ENCODE peak calls at places on chromosome 19, in six cellular contexts. K is SK-N-SH, G is K562, H is H1, E is HepG2, M is GM12878. Z is an unnamed sample.
A peak's percentile ranks its signal among the peaks of the same experiment; 100 is the strongest.

GRCh38 chr19:57382806-57383488 is 6.7 kb upstream of the ZNF548 start:
- DNase-seq in K (no peak), G (no peak), H (no peak), E (no peak), M (no peak), Z (no peak)

GRCh38 chr19:11151181-11151580 is 4.4 kb downstream of the SPC24 start:
- DNase-seq in K (no peak), G (no peak), H (no peak), E (no peak), M (no peak), Z (no peak)

GRCh38 chr19:15488489-15489226 is 9.4 kb upstream of the PGLYRP2 start:
- DNase-seq in K (no peak), G (no peak), H (no peak), E (no peak), M (no peak), Z (no peak)

GRCh38 chr19:46901701-46902401 is 41.1 kb downstream of the ARHGAP35 start:
- DNase-seq in K (no peak), G (no peak), H (no peak), E (no peak), M (no peak), Z (no peak)

GRCh38 chr19:31338069-31338767 is 11.0 kb downstream of the TSHZ3 start:
- DNase-seq in K (peak; percentile 80), G (peak; percentile 32), H (no peak), E (peak; percentile 18), M (no peak), Z (no peak)

GRCh38 chr19:12806242-12807131 is at the start of gene RNASEH2A:
- DNase-seq in K (peak; percentile 95), G (peak; percentile 95), H (no peak), E (peak; percentile 70), M (no peak), Z (peak; percentile 69)

GRCh38 chr19:14479985-14480694 is 5.0 kb upstream of the PTGER1 start:
- DNase-seq in K (peak; percentile 95), G (peak; percentile 77), H (no peak), E (no peak), M (no peak), Z (peak; percentile 72)

GRCh38 chr19:33683881-33684549 is 62.3 kb downstream of the CHST8 start:
- DNase-seq in K (no peak), G (peak; percentile 14), H (peak; percentile 61), E (peak; percentile 7), M (no peak), Z (no peak)

GRCh38 chr19:35088514-35088913 is 27.1 kb upstream of the FXYD3 start:
- DNase-seq in K (no peak), G (no peak), H (no peak), E (no peak), M (no peak), Z (no peak)

GRCh38 chr19:11693505-11694499 is 44.9 kb downstream of the ZNF823 start:
- DNase-seq in K (peak; percentile 64), G (peak; percentile 64), H (peak; percentile 44), E (peak; percentile 85), M (no peak), Z (peak; percentile 34)

GRCh38 chr19:37926711-37927110 is 19.7 kb downstream of the SIPA1L3 start:
- DNase-seq in K (no peak), G (no peak), H (no peak), E (no peak), M (no peak), Z (no peak)

GRCh38 chr19:2231621-2232221 is 4.4 kb downstream of the PLEKHJ1 start:
- DNase-seq in K (peak; percentile 75), G (no peak), H (no peak), E (no peak), M (no peak), Z (peak; percentile 42)

DNA sequence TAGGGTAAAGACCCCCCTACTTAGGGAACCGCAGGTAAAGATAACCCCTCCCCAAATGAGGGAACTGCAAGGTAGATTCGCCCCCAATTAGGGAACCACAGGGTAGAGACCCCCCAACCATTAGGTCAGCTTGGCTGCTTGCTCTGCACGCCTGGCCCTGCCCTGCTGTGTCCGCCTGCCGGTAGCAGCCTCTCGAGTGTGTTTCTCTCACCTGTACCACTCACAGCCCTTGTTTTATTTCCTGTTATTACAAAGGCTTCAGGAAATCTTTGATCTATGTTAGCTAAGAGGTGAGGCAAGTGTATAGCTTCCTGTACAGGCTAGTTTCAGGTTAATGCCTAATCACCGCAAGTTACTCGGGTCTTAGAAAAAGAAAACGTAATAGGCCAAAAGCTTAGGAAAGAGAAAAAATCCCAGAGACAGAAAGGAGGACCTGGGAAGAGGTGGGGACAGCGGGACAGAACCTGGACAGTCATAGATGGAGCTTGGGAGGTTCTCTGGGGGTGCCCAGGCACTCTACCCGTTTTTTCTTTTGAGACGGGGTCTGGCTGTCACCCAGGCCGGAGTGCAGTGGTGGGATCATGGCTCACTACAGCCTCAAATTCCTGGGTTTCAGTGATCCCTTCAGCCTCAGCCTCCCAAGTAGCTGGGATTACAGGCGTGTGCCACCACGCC is 23.1 kb upstream of the EIF3G start:
- DNase-seq in K (no peak), G (no peak), H (no peak), E (no peak), M (no peak), Z (no peak)
- H3K27ac ChIP-seq in K (no peak overlapping the region), G (no peak overlapping the region), H (no peak overlapping the region), E (no peak overlapping the region), M (no peak overlapping the region), Z (no peak overlapping the region)

GRCh38 chr19:6393074-6393981 is at the start of gene GTF2F1:
- DNase-seq in K (peak; percentile 99), G (peak; percentile 96), H (peak; percentile 79), E (peak; percentile 89), M (peak; percentile 80), Z (peak; percentile 92)

GRCh38 chr19:6394831-6395230 is 1.9 kb upstream of the GTF2F1 start:
- DNase-seq in K (no peak), G (no peak), H (no peak), E (no peak), M (no peak), Z (no peak)

GRCh38 chr19:6392219-6393073 is 518 bp downstream of the GTF2F1 start:
- DNase-seq in K (no peak), G (peak; percentile 45), H (no peak), E (no peak), M (no peak), Z (no peak)

GRCh38 chr19:6396305-6396704 is 3.3 kb upstream of the GTF2F1 start:
- DNase-seq in K (no peak), G (no peak), H (no peak), E (no peak), M (no peak), Z (no peak)

DNA sequence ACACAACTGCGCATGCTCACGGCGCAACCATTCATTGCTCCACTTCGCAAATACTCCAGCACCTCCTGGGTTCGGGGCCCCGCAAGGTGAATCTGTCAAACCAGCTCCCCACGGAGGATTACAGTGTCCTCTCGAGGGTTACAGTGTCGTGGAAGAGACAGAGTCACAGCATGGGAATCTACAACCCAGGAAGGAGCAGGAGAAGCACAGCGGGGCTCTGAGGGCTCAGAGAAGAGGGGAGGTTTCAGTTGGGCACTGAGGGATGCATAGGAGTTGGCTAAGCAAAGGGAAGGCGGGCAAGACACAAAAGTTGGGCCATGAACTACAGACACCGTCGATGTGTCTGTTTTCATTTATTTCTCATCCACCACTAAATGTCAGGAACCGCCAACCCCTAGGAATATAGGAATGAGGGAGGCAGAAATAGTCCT is 1.0 kb upstream of the GTF2F1 start:
- DNase-seq in K (no peak), G (no peak), H (no peak), E (no peak), M (peak; percentile 63), Z (no peak)
- TF ChIP-seq GABPA in K (no peak), G (no peak), H (no peak), E (no peak), M (no peak), Z (no peak)

DNA sequence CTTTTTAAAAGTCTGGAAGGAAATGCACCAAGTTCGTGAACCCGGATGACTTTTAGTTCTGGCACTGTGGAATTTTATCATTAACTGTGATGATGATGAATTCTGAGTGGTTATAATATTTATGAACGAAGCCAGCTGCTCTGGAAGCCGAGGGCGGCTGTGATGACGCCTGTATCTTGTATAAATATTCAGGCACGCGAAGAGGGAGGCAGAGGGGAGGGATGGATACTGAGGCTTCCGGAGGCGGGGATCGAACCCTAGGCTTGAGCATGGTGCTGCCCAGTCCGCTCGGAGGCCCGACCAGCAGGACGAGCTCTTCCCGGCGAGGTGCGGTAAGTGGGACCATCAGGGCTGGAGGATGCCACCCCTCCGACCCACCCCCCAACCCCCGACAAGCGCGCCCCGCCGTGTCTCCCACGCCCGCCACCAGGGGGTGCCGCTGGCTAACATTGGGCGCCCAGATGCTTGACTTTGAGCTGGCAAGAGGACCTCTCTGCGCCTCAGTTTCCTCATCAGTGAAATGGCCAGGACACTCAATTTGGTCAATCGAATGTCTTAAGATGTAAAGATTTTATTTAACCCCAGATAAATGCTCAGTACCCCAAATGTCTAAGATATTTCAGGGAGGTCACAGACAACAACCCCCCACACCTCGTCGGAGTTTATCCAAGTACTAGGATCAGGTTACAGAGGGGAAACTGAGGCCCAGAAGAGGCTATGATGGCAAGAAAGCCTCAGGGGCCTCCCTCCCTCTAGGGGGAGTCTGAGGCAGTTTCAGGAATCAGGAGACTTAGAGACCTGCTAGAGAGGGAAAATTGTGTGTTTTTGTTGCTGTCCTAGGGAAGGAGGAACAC is 4.5 kb upstream of the RAB3A start:
- DNase-seq in K (peak; percentile 88), G (peak; percentile 71), H (no peak), E (no peak), M (no peak), Z (no peak)
- TF ChIP-seq CTCF in K (peak; percentile 67), G (peak; percentile 69), H (peak; percentile 41), E (peak; percentile 70), M (peak; percentile 82), Z (no peak)

GRCh38 chr19:49151339-49152217 is 3.6 kb downstream of the HRC start:
- DNase-seq in K (peak; percentile 79), G (peak; percentile 97), H (peak; percentile 95), E (no peak), M (no peak), Z (no peak)
- H3K27ac ChIP-seq in K (no peak overlapping the region), G (peak overlapping the region; percentile 89), H (no peak overlapping the region), E (no peak overlapping the region), M (no peak overlapping the region), Z (no peak overlapping the region)

GRCh38 chr19:48637449-48637947 is 319 bp upstream of the DBP start:
- DNase-seq in K (peak; percentile 91), G (peak; percentile 99), H (peak; percentile 97), E (peak; percentile 96), M (peak; percentile 96), Z (peak; percentile 99)

GRCh38 chr19:48635966-48636858 is 967 bp downstream of the DBP start:
- DNase-seq in K (no peak), G (no peak), H (no peak), E (no peak), M (no peak), Z (no peak)

GRCh38 chr19:48635263-48635965 is 1.8 kb downstream of the DBP start:
- DNase-seq in K (peak; percentile 89), G (peak; percentile 80), H (no peak), E (no peak), M (no peak), Z (no peak)

GRCh38 chr19:48637948-48638830 is 1.0 kb upstream of the DBP start:
- DNase-seq in K (peak; percentile 93), G (peak; percentile 94), H (peak; percentile 82), E (peak; percentile 75), M (no peak), Z (peak; percentile 99)

DNA sequence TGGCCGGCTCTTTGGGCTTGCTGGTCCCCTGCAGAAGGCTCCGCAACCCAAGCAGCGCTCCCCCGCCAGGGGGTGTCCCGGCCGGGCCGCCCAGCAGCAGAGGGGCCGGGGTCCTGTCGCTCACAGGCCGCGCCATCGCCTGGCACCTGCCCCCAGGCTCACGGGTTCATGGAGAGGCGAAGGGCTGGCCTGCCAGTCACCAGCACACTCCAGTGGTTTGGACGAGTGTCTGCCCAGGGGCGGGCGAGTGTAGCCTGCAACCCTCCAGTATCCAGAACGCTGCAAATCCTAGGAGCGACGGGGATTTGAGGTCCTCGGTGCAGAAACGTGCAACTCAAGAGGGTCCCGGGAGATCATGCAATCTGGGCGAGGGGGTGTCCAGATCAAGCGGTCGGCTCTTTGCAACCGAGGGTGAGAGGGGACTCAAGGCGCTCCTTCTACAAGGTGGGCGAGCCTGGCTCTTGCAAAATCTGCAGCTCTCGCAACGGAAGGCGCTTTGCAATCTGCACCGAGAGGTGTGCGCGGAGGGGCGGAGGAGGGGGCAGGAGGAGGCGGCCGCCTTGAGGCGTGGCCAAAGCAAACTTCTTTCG is at the start of gene DBP:
- DNase-seq in K (peak; percentile 61), G (peak; percentile 46), H (no peak), E (no peak), M (no peak), Z (no peak)
- TF ChIP-seq GABPA in K (no peak), G (no peak), H (no peak), E (no peak), M (no peak), Z (no peak)

Z was measured in HL-60.